ENCODE peak calls at places on chromosomes 16 and 17, in five cellular contexts. D is endothelial cell of umbilical vein, W is fibroblast of the aortic adventitia, T is adrenal gland, Y is dorsolateral prefrontal cortex. O is an unnamed sample.

GRCh38 chr17:57603978-57604377 is 141.1 kb downstream of the CCDC182 start:
- DNase-seq in D (no peak), W (no peak), T (peak), Y (no peak), O (no peak)

GRCh38 chr17:44349553-44350070 is 4.5 kb downstream of the GRN start:
- DNase-seq in D (no peak), W (no peak), T (no peak), Y (no peak), O (no peak)

GRCh38 chr17:83064732-83065659 is 14.4 kb upstream of the METRNL start:
- DNase-seq in D (no peak), W (no peak), T (peak), Y (no peak), O (no peak)

GRCh38 chr17:53780320-53780719 is 42.4 kb upstream of the KIF2B start:
- DNase-seq in D (no peak), W (no peak), T (no peak), Y (no peak), O (no peak)

GRCh38 chr17:17892731-17893130 is 55.9 kb upstream of the SREBF1 start:
- DNase-seq in D (no peak), W (no peak), T (no peak), Y (no peak), O (no peak)

GRCh38 chr17:67577429-67577828 is 140.3 kb upstream of the NOL11 start:
- DNase-seq in D (no peak), W (no peak), T (no peak), Y (no peak), O (no peak)

GRCh38 chr17:61324540-61324868 is 75.1 kb upstream of the TBX2 start:
- DNase-seq in D (peak), W (peak), T (no peak), Y (no peak), O (no peak)

GRCh38 chr17:76083536-76083935 is 4.6 kb downstream of the ZACN start:
- DNase-seq in D (no peak), W (no peak), T (no peak), Y (no peak), O (no peak)

GRCh38 chr17:74647871-74648672 is 24.5 kb upstream of the CD300E start:
- DNase-seq in D (no peak), W (no peak), T (no peak), Y (no peak), O (no peak)

GRCh38 chr17:60315650-60316049 is 76.3 kb downstream of the USP32 start:
- DNase-seq in D (no peak), W (no peak), T (no peak), Y (no peak), O (no peak)

GRCh38 chr16:31507617-31507928 is 618 bp downstream of the RUSF1 start:
- DNase-seq in D (no peak), W (no peak), T (no peak), Y (no peak), O (no peak)

GRCh38 chr16:49462989-49463371 is 89.4 kb downstream of the C16orf78 start:
- DNase-seq in D (no peak), W (no peak), T (peak), Y (no peak), O (no peak)

GRCh38 chr17:18920911-18921441 is 31.0 kb upstream of the SLC5A10 start:
- DNase-seq in D (peak), W (peak), T (no peak), Y (no peak), O (no peak)

GRCh38 chr17:66791337-66791736 is 43.6 kb upstream of the CACNG5 start:
- DNase-seq in D (no peak), W (no peak), T (peak), Y (peak), O (no peak)

GRCh38 chr16:66569131-66569530 is 2.9 kb downstream of the CMTM1 start:
- DNase-seq in D (peak), W (peak), T (no peak), Y (no peak), O (no peak)

GRCh38 chr17:29151567-29151966 is 28.6 kb downstream of the MYO18A start:
- DNase-seq in D (no peak), W (peak), T (no peak), Y (no peak), O (peak)

GRCh38 chr17:40726919-40727318 is 23.4 kb upstream of the KRT24 start:
- DNase-seq in D (no peak), W (peak), T (no peak), Y (no peak), O (no peak)

GRCh38 chr17:61309857-61310256 is 89.8 kb upstream of the TBX2 start:
- DNase-seq in D (no peak), W (peak), T (no peak), Y (no peak), O (no peak)

GRCh38 chr16:88681709-88682451 is 4.4 kb downstream of the SNAI3 start:
- DNase-seq in D (no peak), W (no peak), T (peak), Y (no peak), O (no peak)

GRCh38 chr16:1613240-1613639 is 1.1 kb downstream of the CRAMP1 start:
- DNase-seq in D (peak), W (peak), T (no peak), Y (no peak), O (no peak)

GRCh38 chr16:47565454-47565853 is 104.3 kb downstream of the PHKB start:
- DNase-seq in D (peak), W (peak), T (peak), Y (no peak), O (peak)

GRCh38 chr16:71894229-71894920 is 956 bp upstream of the IST1 start:
- DNase-seq in D (peak), W (peak), T (peak), Y (no peak), O (peak)

GRCh38 chr16:31344712-31345111 is 10.3 kb upstream of the ITGAX start:
- DNase-seq in D (no peak), W (no peak), T (peak), Y (no peak), O (no peak)

GRCh38 chr16:8673611-8674412 is 605 bp upstream of the ABAT start:
- DNase-seq in D (no peak), W (peak), T (peak), Y (no peak), O (no peak)
- H3K4me3 ChIP-seq in D (peak), W (peak), T (peak), Y (peak), O (peak)

GRCh38 chr16:69386596-69386995 is 789 bp upstream of the TERF2 start:
- DNase-seq in D (no peak), W (peak), T (no peak), Y (no peak), O (no peak)
- H3K4me3 ChIP-seq in D (no peak), W (no peak), T (no peak), Y (no peak), O (peak)

DNA sequence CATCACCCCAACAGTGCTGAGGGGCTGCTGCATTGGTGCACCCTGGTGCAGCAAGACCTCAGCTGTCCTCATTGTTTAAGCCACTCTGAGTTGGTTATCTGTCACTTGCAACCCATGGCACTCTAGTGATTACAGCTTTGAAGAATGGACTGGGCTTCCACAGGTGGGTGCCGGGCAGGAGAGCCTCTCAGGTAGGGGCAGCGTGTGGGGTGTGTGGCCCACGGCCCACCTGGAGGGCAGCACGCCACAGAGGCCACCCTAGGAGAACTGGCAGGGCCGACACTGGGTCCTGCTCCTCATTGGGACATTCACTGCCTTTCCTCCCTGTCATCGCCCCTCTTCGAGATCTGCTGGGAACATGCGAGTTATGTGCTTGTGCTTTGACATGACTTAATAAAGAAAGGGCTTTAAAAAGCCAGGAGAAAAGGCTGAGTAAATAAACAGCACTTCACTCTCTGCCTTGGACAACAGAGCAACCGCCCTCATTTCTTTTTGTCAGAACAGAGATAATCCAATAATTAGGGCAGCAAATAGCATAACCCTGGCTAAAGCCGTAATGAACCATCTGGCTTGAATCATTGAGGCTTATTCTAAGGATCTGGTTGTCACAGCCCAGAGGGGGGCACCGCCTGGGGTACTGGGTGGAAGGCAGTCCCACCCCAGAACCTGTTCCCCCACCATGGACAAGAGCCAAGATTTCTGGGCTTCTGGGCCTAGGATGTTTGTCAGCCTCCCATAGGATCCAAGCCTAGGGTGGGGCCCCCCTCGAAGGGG is 3.0 kb downstream of the DOC2B start:
- DNase-seq in D (no peak), W (no peak), T (no peak), Y (no peak), O (no peak)
- H3K4me3 ChIP-seq in D (no peak), W (no peak), T (no peak), Y (no peak), O (no peak)

GRCh38 chr17:71071041-71071440 is 901.7 kb downstream of the KCNJ2 start:
- DNase-seq in D (no peak), W (no peak), T (no peak), Y (no peak), O (no peak)

GRCh38 chr17:71068351-71068750 is 899.0 kb downstream of the KCNJ2 start:
- DNase-seq in D (no peak), W (peak), T (no peak), Y (no peak), O (no peak)

DNA sequence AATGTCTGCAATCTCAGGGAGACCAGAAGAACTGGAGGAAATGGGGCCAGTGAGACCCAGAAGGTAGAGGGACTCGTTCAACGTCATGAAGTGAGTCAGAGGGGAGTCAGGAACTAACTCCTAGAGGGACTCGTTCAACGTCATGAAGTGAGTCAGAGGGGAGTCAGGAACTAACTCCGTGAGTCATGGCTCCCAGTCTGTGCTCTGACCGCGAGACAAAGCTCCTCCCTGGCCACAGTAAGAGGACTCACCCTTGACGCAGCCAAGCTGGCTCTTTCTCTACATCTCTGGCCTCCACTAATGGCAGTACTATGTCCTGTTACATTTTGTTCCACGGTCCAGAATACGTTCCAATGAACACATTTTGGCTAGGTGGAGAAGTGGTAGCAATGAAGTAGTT is 902.5 kb downstream of the KCNJ2 start:
- DNase-seq in D (no peak), W (peak), T (no peak), Y (no peak), O (peak)
- H3K4me3 ChIP-seq in D (no peak), W (no peak), T (no peak), Y (no peak), O (no peak)

GRCh38 chr17:32302860-32303649 is 37.4 kb downstream of the RHBDL3 start:
- DNase-seq in D (peak), W (no peak), T (no peak), Y (no peak), O (peak)
- H3K4me3 ChIP-seq in D (no peak), W (no peak), T (no peak), Y (no peak), O (no peak)

DNA sequence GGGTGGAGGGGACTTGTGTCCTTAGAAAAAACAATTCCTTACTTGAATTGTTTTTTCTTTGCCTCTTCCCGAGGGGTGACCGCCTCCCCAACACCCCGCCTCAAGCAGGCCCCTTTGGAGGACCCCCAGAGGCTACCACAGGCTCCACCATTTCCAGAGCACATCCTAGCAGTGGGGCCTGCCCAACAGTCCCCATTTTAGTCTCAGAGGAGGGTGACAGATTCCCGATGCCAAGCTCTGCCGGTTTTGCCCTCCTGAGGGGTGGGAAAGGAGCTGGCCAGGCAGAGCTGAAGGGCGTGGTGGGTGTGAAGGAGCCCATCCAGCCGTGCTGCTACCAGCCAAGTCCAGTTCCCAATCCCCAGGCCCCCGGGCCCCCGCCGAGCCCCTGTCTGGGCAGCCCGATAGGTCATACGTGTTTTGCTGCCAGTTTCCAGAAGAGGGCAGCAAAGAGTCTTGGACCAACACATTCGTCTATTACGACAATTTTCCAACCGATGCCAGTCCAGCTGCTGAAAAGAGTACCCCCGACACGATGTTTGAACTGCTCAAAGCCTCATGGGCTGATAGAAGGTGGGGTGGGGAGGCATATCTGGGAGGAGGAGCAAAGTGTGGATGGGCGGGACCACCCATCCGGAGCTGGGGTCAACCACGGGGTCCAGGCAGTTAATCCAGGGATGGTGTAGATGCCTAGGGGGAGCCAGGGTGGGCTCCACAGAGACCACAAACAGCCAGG is 18.8 kb upstream of the GAA start:
- DNase-seq in D (peak), W (peak), T (peak), Y (no peak), O (peak)
- H3K4me3 ChIP-seq in D (no peak), W (peak), T (peak), Y (peak), O (peak)

DNA sequence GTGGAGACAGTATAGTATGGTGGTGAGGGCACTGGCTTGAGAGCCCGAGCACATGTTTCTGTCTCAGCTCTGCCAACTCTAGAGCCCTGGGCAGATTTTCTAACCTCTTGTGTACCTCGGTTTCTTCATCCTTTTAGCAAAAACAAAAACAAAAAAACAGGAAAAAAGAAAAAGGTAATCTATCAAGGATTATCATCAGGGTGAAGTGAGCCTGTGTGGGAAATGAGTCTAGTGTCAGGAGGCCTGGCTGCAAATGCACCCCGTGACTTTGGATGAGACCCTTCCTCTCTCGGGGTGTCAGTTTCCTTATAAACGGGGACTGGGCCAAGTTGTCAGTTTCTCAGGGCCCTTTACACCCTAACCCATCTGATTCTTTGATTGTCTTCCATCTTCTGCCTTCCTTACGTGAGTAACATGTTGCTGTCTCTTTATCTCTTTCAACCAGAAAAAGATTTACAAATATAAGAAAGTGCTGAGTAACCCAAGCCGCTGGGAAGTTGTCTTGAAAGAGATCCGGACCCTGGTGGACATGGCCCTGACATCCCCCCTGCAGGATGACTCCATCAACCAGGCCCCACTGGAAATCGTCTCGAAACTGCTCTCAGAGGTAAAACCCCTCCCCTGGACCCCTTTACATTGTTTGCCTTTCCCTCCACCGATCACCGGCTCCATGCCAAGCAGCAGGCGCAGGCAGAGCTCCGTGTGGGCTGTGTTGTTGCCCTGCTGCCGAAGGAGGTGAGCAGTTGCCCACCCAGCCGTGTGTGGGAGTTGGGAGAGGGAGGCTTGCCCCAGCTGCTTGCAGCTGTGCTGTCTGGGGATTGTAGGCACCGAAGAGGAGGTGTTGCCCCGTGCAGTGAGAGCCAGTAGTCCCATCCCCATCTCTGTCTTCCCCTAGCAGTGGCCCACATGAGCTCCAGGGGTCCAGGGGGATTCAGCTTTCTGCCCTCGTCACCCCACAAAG is 127.1 kb upstream of the PLCG2 start:
- DNase-seq in D (no peak), W (no peak), T (no peak), Y (no peak), O (no peak)
- H3K4me3 ChIP-seq in D (no peak), W (no peak), T (peak), Y (no peak), O (no peak)

DNA sequence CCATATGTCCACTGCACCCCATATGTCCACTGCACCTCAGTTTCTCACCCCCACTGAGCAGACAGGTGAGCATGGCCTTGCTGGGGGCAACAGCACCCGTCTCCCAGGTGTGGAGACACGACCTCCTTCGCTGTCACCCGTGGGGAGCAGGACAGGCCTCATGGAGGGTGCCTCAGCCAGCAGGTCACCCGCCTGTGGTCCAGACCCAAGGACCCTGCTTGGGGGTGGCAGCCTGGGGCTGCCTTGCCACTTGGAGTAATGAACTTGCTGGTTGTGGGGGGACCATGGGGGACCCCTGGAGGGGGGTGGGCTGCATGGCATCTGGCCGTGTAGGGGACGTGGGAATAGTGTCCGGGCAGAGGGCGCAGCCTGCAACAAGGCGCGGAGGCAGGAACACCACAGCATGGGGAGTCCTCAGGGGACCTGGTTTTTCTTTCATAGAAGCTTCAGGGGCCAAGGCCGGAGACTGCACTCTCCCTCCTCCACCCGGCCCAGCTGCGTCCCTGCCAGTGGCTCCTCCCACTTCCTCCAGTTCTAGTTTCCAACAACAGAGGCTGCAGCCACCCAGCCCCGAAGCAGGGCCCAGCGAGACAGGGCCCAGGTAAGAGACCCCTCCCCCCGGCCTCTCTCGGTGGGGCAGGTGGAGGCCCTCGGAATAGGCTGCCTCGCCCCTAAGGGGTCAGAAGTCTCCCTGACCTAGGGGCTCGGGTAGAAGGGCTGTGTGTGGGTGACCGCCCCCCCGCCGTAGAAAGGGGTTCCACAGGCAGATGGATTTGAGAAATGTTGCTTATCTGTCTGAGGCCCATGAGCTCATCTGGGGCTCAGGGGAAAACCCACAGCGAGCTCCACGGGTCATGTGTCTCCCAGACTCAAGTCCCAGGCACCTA is at the start of gene NHLRC4:
- DNase-seq in D (peak), W (peak), T (peak), Y (no peak), O (peak)
- H3K4me3 ChIP-seq in D (no peak), W (peak), T (peak), Y (peak), O (no peak)

GRCh38 chr17:42880776-42881175 is 19.8 kb upstream of the G6PC1 start:
- DNase-seq in D (no peak), W (no peak), T (no peak), Y (no peak), O (peak)

GRCh38 chr17:42877037-42877436 is 23.6 kb upstream of the G6PC1 start:
- DNase-seq in D (no peak), W (no peak), T (no peak), Y (no peak), O (no peak)

GRCh38 chr17:42878924-42879595 is 21.5 kb upstream of the G6PC1 start:
- DNase-seq in D (no peak), W (no peak), T (no peak), Y (no peak), O (no peak)

GRCh38 chr17:42879596-42879985 is 21.0 kb upstream of the G6PC1 start:
- DNase-seq in D (no peak), W (no peak), T (no peak), Y (no peak), O (no peak)

GRCh38 chr17:42878123-42878880 is 22.3 kb upstream of the G6PC1 start:
- DNase-seq in D (no peak), W (no peak), T (no peak), Y (no peak), O (no peak)
- H3K4me3 ChIP-seq in D (no peak), W (no peak), T (no peak), Y (no peak), O (no peak)